ENCODE peak calls at places on chromosomes 1 and 21, in eight cellular contexts. F, H, C, Y, P, D, S and N are unnamed samples.

GRCh38 chr1:161131721-161132409 is 602 bp downstream of the DEDD start:
- DNase-seq in F (no peak), H (no peak), C (no peak), Y (no peak), P (no peak), D (no peak), S (no peak), N (no peak)

GRCh38 chr1:164630626-164631396 is 71.8 kb downstream of the PBX1 start:
- DNase-seq in F (no peak), H (no peak), C (no peak), Y (no peak), P (no peak), D (no peak), S (no peak), N (no peak)

GRCh38 chr1:26168410-26169167 is at the start of gene C1orf232:
- DNase-seq in F (no peak), H (no peak), C (no peak), Y (no peak), P (no peak), D (no peak), S (no peak), N (no peak)

GRCh38 chr1:176801553-176802020 is 338.6 kb downstream of the PAPPA2 start:
- DNase-seq in F (peak), H (no peak), C (no peak), Y (peak), P (no peak), D (no peak), S (no peak), N (no peak)

GRCh38 chr1:44985747-44986359 is 542 bp downstream of the EIF2B3 start:
- DNase-seq in F (no peak), H (no peak), C (no peak), Y (no peak), P (no peak), D (no peak), S (no peak), N (no peak)

GRCh38 chr1:208206092-208206698 is 38.0 kb downstream of the PLXNA2 start:
- DNase-seq in F (no peak), H (no peak), C (no peak), Y (no peak), P (no peak), D (no peak), S (no peak), N (no peak)

GRCh38 chr1:63630666-63631065 is 37.5 kb downstream of the PGM1 start:
- DNase-seq in F (no peak), H (no peak), C (no peak), Y (no peak), P (no peak), D (no peak), S (no peak), N (no peak)

GRCh38 chr21:28089599-28090421 is 902.9 kb downstream of the LTN1 start:
- DNase-seq in F (no peak), H (no peak), C (no peak), Y (no peak), P (peak), D (no peak), S (peak), N (peak)

GRCh38 chr1:227805606-227806197 is 9.8 kb upstream of the PRSS38 start:
- DNase-seq in F (no peak), H (no peak), C (no peak), Y (no peak), P (peak), D (no peak), S (no peak), N (no peak)

GRCh38 chr1:160744287-160744857 is 5.3 kb downstream of the SLAMF7 start:
- DNase-seq in F (no peak), H (no peak), C (no peak), Y (no peak), P (no peak), D (no peak), S (no peak), N (no peak)

GRCh38 chr1:32933742-32934322 is 30.8 kb downstream of the RNF19B start:
- DNase-seq in F (no peak), H (no peak), C (no peak), Y (peak), P (peak), D (no peak), S (no peak), N (no peak)

GRCh38 chr1:151145158-151146071 is 1.0 kb downstream of the SEMA6C start:
- DNase-seq in F (no peak), H (no peak), C (no peak), Y (no peak), P (no peak), D (no peak), S (peak), N (peak)

GRCh38 chr1:113808450-113809195 is 3.7 kb downstream of the RSBN1 start:
- DNase-seq in F (no peak), H (no peak), C (no peak), Y (no peak), P (no peak), D (no peak), S (no peak), N (no peak)

GRCh38 chr1:204443260-204443619 is 31.6 kb upstream of the PPP1R15B start:
- DNase-seq in F (no peak), H (no peak), C (no peak), Y (peak), P (no peak), D (no peak), S (no peak), N (no peak)

GRCh38 chr1:16394178-16394521 is 27.1 kb downstream of the SZRD1 start:
- DNase-seq in F (no peak), H (no peak), C (no peak), Y (no peak), P (no peak), D (no peak), S (no peak), N (no peak)

GRCh38 chr1:224042557-224043118 is 71.3 kb upstream of the FBXO28 start:
- DNase-seq in F (no peak), H (no peak), C (no peak), Y (no peak), P (no peak), D (no peak), S (no peak), N (no peak)

GRCh38 chr1:214193691-214194090 is 87.3 kb upstream of the SMYD2 start:
- DNase-seq in F (no peak), H (no peak), C (no peak), Y (no peak), P (no peak), D (no peak), S (no peak), N (no peak)

GRCh38 chr1:179091691-179092165 is 9.9 kb downstream of the TOR3A start:
- DNase-seq in F (no peak), H (no peak), C (no peak), Y (peak), P (no peak), D (no peak), S (peak), N (peak)

GRCh38 chr1:91609571-91609970 is 108.9 kb downstream of the CDC7 start:
- DNase-seq in F (no peak), H (no peak), C (no peak), Y (no peak), P (peak), D (no peak), S (no peak), N (no peak)

GRCh38 chr1:115575661-115576060 is 66.1 kb upstream of the VANGL1 start:
- DNase-seq in F (no peak), H (no peak), C (no peak), Y (no peak), P (no peak), D (no peak), S (no peak), N (no peak)

GRCh38 chr1:204565617-204566582 is 49.7 kb downstream of the MDM4 start:
- DNase-seq in F (peak), H (peak), C (peak), Y (peak), P (peak), D (no peak), S (peak), N (no peak)

GRCh38 chr1:78843111-78843908 is 163.2 kb downstream of the ADGRL4 start:
- DNase-seq in F (no peak), H (no peak), C (no peak), Y (no peak), P (no peak), D (no peak), S (no peak), N (no peak)

GRCh38 chr1:5297199-5297877 is 642.9 kb downstream of the AJAP1 start:
- DNase-seq in F (peak), H (no peak), C (no peak), Y (no peak), P (no peak), D (no peak), S (peak), N (peak)

GRCh38 chr1:149936076-149936991 is at the start of gene MTMR11:
- DNase-seq in F (no peak), H (no peak), C (no peak), Y (no peak), P (no peak), D (no peak), S (no peak), N (no peak)